ENCODE peak calls at places on chromosomes 12 and 14, in ten cellular contexts. One of them, this sample, is unnamed.

GRCh38 chr14:81170104-81170828 is 50.5 kb downstream of the GTF2A1 start:
- DNase-seq in NCI-H1092: peak; percentile 84
- DNase-seq in cardiac fibroblast: peak; percentile 91
- DNase-seq in stimulated activated CD8-positive, alpha-beta memory T cell treated with anti-CD3 and anti-CD28 coated beads, Interleukin-4, amount 100 ng/mL, for 1 hour: peak; percentile 75
- DNase-seq in NCI-H1417: peak; percentile 97
- DNase-seq in cardiac muscle cell: peak; percentile 91
- DNase-seq in fibroblast of lung: peak; percentile 89
- DNase-seq in activated T-helper 1 cell treated with Interleukin-2 at 50 U/mL for 16 hours: peak; percentile 78
- DNase-seq in bronchial epithelial cell: peak; percentile 80
- DNase-seq in ovary: peak; percentile 91
- DNase-seq in this sample: peak; percentile 74

GRCh38 chr14:70981005-70981952 is 74.0 kb downstream of the PCNX1 start:
- DNase-seq in NCI-H1092: no peak
- DNase-seq in cardiac fibroblast: peak; percentile 52
- DNase-seq in stimulated activated CD8-positive, alpha-beta memory T cell treated with anti-CD3 and anti-CD28 coated beads, Interleukin-4, amount 100 ng/mL, for 1 hour: no peak
- DNase-seq in NCI-H1417: no peak
- DNase-seq in cardiac muscle cell: no peak
- DNase-seq in fibroblast of lung: peak; percentile 11
- DNase-seq in activated T-helper 1 cell treated with Interleukin-2 at 50 U/mL for 16 hours: no peak
- DNase-seq in bronchial epithelial cell: peak; percentile 18
- DNase-seq in ovary: no peak
- DNase-seq in this sample: no peak

GRCh38 chr14:93027810-93028723 is 87.7 kb downstream of the ITPK1 start:
- DNase-seq in NCI-H1092: no peak
- DNase-seq in cardiac fibroblast: no peak
- DNase-seq in stimulated activated CD8-positive, alpha-beta memory T cell treated with anti-CD3 and anti-CD28 coated beads, Interleukin-4, amount 100 ng/mL, for 1 hour: no peak
- DNase-seq in NCI-H1417: no peak
- DNase-seq in cardiac muscle cell: no peak
- DNase-seq in fibroblast of lung: no peak
- DNase-seq in activated T-helper 1 cell treated with Interleukin-2 at 50 U/mL for 16 hours: no peak
- DNase-seq in bronchial epithelial cell: no peak
- DNase-seq in ovary: no peak
- DNase-seq in this sample: no peak

GRCh38 chr12:26246483-26247164 is 51.3 kb downstream of the SSPN start:
- DNase-seq in NCI-H1092: no peak
- DNase-seq in cardiac fibroblast: no peak
- DNase-seq in stimulated activated CD8-positive, alpha-beta memory T cell treated with anti-CD3 and anti-CD28 coated beads, Interleukin-4, amount 100 ng/mL, for 1 hour: no peak
- DNase-seq in NCI-H1417: no peak
- DNase-seq in cardiac muscle cell: no peak
- DNase-seq in fibroblast of lung: no peak
- DNase-seq in activated T-helper 1 cell treated with Interleukin-2 at 50 U/mL for 16 hours: no peak
- DNase-seq in bronchial epithelial cell: peak; percentile 91
- DNase-seq in ovary: no peak
- DNase-seq in this sample: no peak

GRCh38 chr12:113070117-113070906 is 13.8 kb downstream of the DTX1 start:
- DNase-seq in NCI-H1092: no peak
- DNase-seq in cardiac fibroblast: no peak
- DNase-seq in stimulated activated CD8-positive, alpha-beta memory T cell treated with anti-CD3 and anti-CD28 coated beads, Interleukin-4, amount 100 ng/mL, for 1 hour: no peak
- DNase-seq in NCI-H1417: no peak
- DNase-seq in cardiac muscle cell: no peak
- DNase-seq in fibroblast of lung: no peak
- DNase-seq in activated T-helper 1 cell treated with Interleukin-2 at 50 U/mL for 16 hours: no peak
- DNase-seq in bronchial epithelial cell: no peak
- DNase-seq in ovary: no peak
- DNase-seq in this sample: no peak

GRCh38 chr12:46406352-46407027 is 33.9 kb upstream of the SLC38A2 start:
- DNase-seq in NCI-H1092: no peak
- DNase-seq in cardiac fibroblast: peak; percentile 53
- DNase-seq in stimulated activated CD8-positive, alpha-beta memory T cell treated with anti-CD3 and anti-CD28 coated beads, Interleukin-4, amount 100 ng/mL, for 1 hour: no peak
- DNase-seq in NCI-H1417: no peak
- DNase-seq in cardiac muscle cell: no peak
- DNase-seq in fibroblast of lung: no peak
- DNase-seq in activated T-helper 1 cell treated with Interleukin-2 at 50 U/mL for 16 hours: no peak
- DNase-seq in bronchial epithelial cell: no peak
- DNase-seq in ovary: no peak
- DNase-seq in this sample: no peak

GRCh38 chr14:103593577-103593976 is 30.8 kb downstream of the COA8 start:
- DNase-seq in NCI-H1092: no peak
- DNase-seq in cardiac fibroblast: no peak
- DNase-seq in stimulated activated CD8-positive, alpha-beta memory T cell treated with anti-CD3 and anti-CD28 coated beads, Interleukin-4, amount 100 ng/mL, for 1 hour: no peak
- DNase-seq in NCI-H1417: no peak
- DNase-seq in cardiac muscle cell: no peak
- DNase-seq in fibroblast of lung: no peak
- DNase-seq in activated T-helper 1 cell treated with Interleukin-2 at 50 U/mL for 16 hours: no peak
- DNase-seq in bronchial epithelial cell: no peak
- DNase-seq in ovary: no peak
- DNase-seq in this sample: no peak

GRCh38 chr12:104163631-104164030 is 25.6 kb upstream of the NFYB start:
- DNase-seq in NCI-H1092: no peak
- DNase-seq in cardiac fibroblast: no peak
- DNase-seq in stimulated activated CD8-positive, alpha-beta memory T cell treated with anti-CD3 and anti-CD28 coated beads, Interleukin-4, amount 100 ng/mL, for 1 hour: no peak
- DNase-seq in NCI-H1417: no peak
- DNase-seq in cardiac muscle cell: no peak
- DNase-seq in fibroblast of lung: no peak
- DNase-seq in activated T-helper 1 cell treated with Interleukin-2 at 50 U/mL for 16 hours: no peak
- DNase-seq in bronchial epithelial cell: no peak
- DNase-seq in ovary: no peak
- DNase-seq in this sample: no peak

GRCh38 chr12:25436206-25436912 is 116.7 kb downstream of the LMNTD1 start:
- DNase-seq in NCI-H1092: peak; percentile 2
- DNase-seq in cardiac fibroblast: peak; percentile 92
- DNase-seq in stimulated activated CD8-positive, alpha-beta memory T cell treated with anti-CD3 and anti-CD28 coated beads, Interleukin-4, amount 100 ng/mL, for 1 hour: no peak
- DNase-seq in NCI-H1417: peak; percentile 31
- DNase-seq in cardiac muscle cell: peak; percentile 68
- DNase-seq in fibroblast of lung: peak; percentile 93
- DNase-seq in activated T-helper 1 cell treated with Interleukin-2 at 50 U/mL for 16 hours: no peak
- DNase-seq in bronchial epithelial cell: peak; percentile 66
- DNase-seq in ovary: peak; percentile 26
- DNase-seq in this sample: peak; percentile 25

GRCh38 chr12:28550757-28551381 is 360.6 kb downstream of the CCDC91 start:
- DNase-seq in NCI-H1092: no peak
- DNase-seq in cardiac fibroblast: peak; percentile 82
- DNase-seq in stimulated activated CD8-positive, alpha-beta memory T cell treated with anti-CD3 and anti-CD28 coated beads, Interleukin-4, amount 100 ng/mL, for 1 hour: no peak
- DNase-seq in NCI-H1417: no peak
- DNase-seq in cardiac muscle cell: no peak
- DNase-seq in fibroblast of lung: peak; percentile 73
- DNase-seq in activated T-helper 1 cell treated with Interleukin-2 at 50 U/mL for 16 hours: no peak
- DNase-seq in bronchial epithelial cell: peak; percentile 84
- DNase-seq in ovary: no peak
- DNase-seq in this sample: no peak

GRCh38 chr14:76920572-76921175 is 94.5 kb downstream of the LRRC74A start:
- DNase-seq in NCI-H1092: peak; percentile 94
- DNase-seq in cardiac fibroblast: peak; percentile 26
- DNase-seq in stimulated activated CD8-positive, alpha-beta memory T cell treated with anti-CD3 and anti-CD28 coated beads, Interleukin-4, amount 100 ng/mL, for 1 hour: no peak
- DNase-seq in NCI-H1417: peak; percentile 93
- DNase-seq in cardiac muscle cell: no peak
- DNase-seq in fibroblast of lung: no peak
- DNase-seq in activated T-helper 1 cell treated with Interleukin-2 at 50 U/mL for 16 hours: no peak
- DNase-seq in bronchial epithelial cell: no peak
- DNase-seq in ovary: no peak
- DNase-seq in this sample: no peak

GRCh38 chr12:70692681-70693288 is 55.6 kb upstream of the PTPRB start:
- DNase-seq in NCI-H1092: no peak
- DNase-seq in cardiac fibroblast: peak; percentile 64
- DNase-seq in stimulated activated CD8-positive, alpha-beta memory T cell treated with anti-CD3 and anti-CD28 coated beads, Interleukin-4, amount 100 ng/mL, for 1 hour: no peak
- DNase-seq in NCI-H1417: no peak
- DNase-seq in cardiac muscle cell: peak; percentile 6
- DNase-seq in fibroblast of lung: peak; percentile 27
- DNase-seq in activated T-helper 1 cell treated with Interleukin-2 at 50 U/mL for 16 hours: no peak
- DNase-seq in bronchial epithelial cell: peak; percentile 15
- DNase-seq in ovary: no peak
- DNase-seq in this sample: no peak

GRCh38 chr12:26748741-26749431 is 84.1 kb downstream of the ITPR2 start:
- DNase-seq in NCI-H1092: no peak
- DNase-seq in cardiac fibroblast: peak; percentile 47
- DNase-seq in stimulated activated CD8-positive, alpha-beta memory T cell treated with anti-CD3 and anti-CD28 coated beads, Interleukin-4, amount 100 ng/mL, for 1 hour: no peak
- DNase-seq in NCI-H1417: no peak
- DNase-seq in cardiac muscle cell: no peak
- DNase-seq in fibroblast of lung: peak; percentile 60
- DNase-seq in activated T-helper 1 cell treated with Interleukin-2 at 50 U/mL for 16 hours: no peak
- DNase-seq in bronchial epithelial cell: peak; percentile 90
- DNase-seq in ovary: no peak
- DNase-seq in this sample: no peak

GRCh38 chr14:75539562-75540478 is 17.6 kb downstream of the BATF start:
- DNase-seq in NCI-H1092: no peak
- DNase-seq in cardiac fibroblast: no peak
- DNase-seq in stimulated activated CD8-positive, alpha-beta memory T cell treated with anti-CD3 and anti-CD28 coated beads, Interleukin-4, amount 100 ng/mL, for 1 hour: no peak
- DNase-seq in NCI-H1417: no peak
- DNase-seq in cardiac muscle cell: no peak
- DNase-seq in fibroblast of lung: no peak
- DNase-seq in activated T-helper 1 cell treated with Interleukin-2 at 50 U/mL for 16 hours: peak; percentile 22
- DNase-seq in bronchial epithelial cell: no peak
- DNase-seq in ovary: no peak
- DNase-seq in this sample: no peak

GRCh38 chr12:119870462-119870861 is 6.7 kb downstream of the CIT start:
- DNase-seq in NCI-H1092: no peak
- DNase-seq in cardiac fibroblast: peak; percentile 47
- DNase-seq in stimulated activated CD8-positive, alpha-beta memory T cell treated with anti-CD3 and anti-CD28 coated beads, Interleukin-4, amount 100 ng/mL, for 1 hour: no peak
- DNase-seq in NCI-H1417: no peak
- DNase-seq in cardiac muscle cell: no peak
- DNase-seq in fibroblast of lung: peak; percentile 69
- DNase-seq in activated T-helper 1 cell treated with Interleukin-2 at 50 U/mL for 16 hours: no peak
- DNase-seq in bronchial epithelial cell: no peak
- DNase-seq in ovary: no peak
- DNase-seq in this sample: no peak

GRCh38 chr14:50941151-50941550 is 3.1 kb downstream of the PYGL start:
- DNase-seq in NCI-H1092: no peak
- DNase-seq in cardiac fibroblast: no peak
- DNase-seq in stimulated activated CD8-positive, alpha-beta memory T cell treated with anti-CD3 and anti-CD28 coated beads, Interleukin-4, amount 100 ng/mL, for 1 hour: no peak
- DNase-seq in NCI-H1417: no peak
- DNase-seq in cardiac muscle cell: no peak
- DNase-seq in fibroblast of lung: no peak
- DNase-seq in activated T-helper 1 cell treated with Interleukin-2 at 50 U/mL for 16 hours: no peak
- DNase-seq in bronchial epithelial cell: no peak
- DNase-seq in ovary: no peak
- DNase-seq in this sample: no peak

GRCh38 chr12:123578243-123578642 is 6.1 kb upstream of the TMED2 start:
- DNase-seq in NCI-H1092: no peak
- DNase-seq in cardiac fibroblast: no peak
- DNase-seq in stimulated activated CD8-positive, alpha-beta memory T cell treated with anti-CD3 and anti-CD28 coated beads, Interleukin-4, amount 100 ng/mL, for 1 hour: no peak
- DNase-seq in NCI-H1417: no peak
- DNase-seq in cardiac muscle cell: no peak
- DNase-seq in fibroblast of lung: no peak
- DNase-seq in activated T-helper 1 cell treated with Interleukin-2 at 50 U/mL for 16 hours: no peak
- DNase-seq in bronchial epithelial cell: no peak
- DNase-seq in ovary: no peak
- DNase-seq in this sample: no peak

GRCh38 chr12:69501154-69501895 is 31.1 kb downstream of the FRS2 start:
- DNase-seq in NCI-H1092: no peak
- DNase-seq in cardiac fibroblast: peak; percentile 63
- DNase-seq in stimulated activated CD8-positive, alpha-beta memory T cell treated with anti-CD3 and anti-CD28 coated beads, Interleukin-4, amount 100 ng/mL, for 1 hour: no peak
- DNase-seq in NCI-H1417: no peak
- DNase-seq in cardiac muscle cell: no peak
- DNase-seq in fibroblast of lung: no peak
- DNase-seq in activated T-helper 1 cell treated with Interleukin-2 at 50 U/mL for 16 hours: no peak
- DNase-seq in bronchial epithelial cell: no peak
- DNase-seq in ovary: no peak
- DNase-seq in this sample: no peak

GRCh38 chr12:7709969-7710368 is 1.3 kb upstream of the DPPA3 start:
- DNase-seq in NCI-H1092: no peak
- DNase-seq in cardiac fibroblast: no peak
- DNase-seq in stimulated activated CD8-positive, alpha-beta memory T cell treated with anti-CD3 and anti-CD28 coated beads, Interleukin-4, amount 100 ng/mL, for 1 hour: no peak
- DNase-seq in NCI-H1417: no peak
- DNase-seq in cardiac muscle cell: peak; percentile 41
- DNase-seq in fibroblast of lung: no peak
- DNase-seq in activated T-helper 1 cell treated with Interleukin-2 at 50 U/mL for 16 hours: no peak
- DNase-seq in bronchial epithelial cell: no peak
- DNase-seq in ovary: no peak
- DNase-seq in this sample: no peak

GRCh38 chr12:12267801-12268200 is 957 bp upstream of the LRP6 start:
- DNase-seq in NCI-H1092: no peak
- DNase-seq in cardiac fibroblast: no peak
- DNase-seq in stimulated activated CD8-positive, alpha-beta memory T cell treated with anti-CD3 and anti-CD28 coated beads, Interleukin-4, amount 100 ng/mL, for 1 hour: no peak
- DNase-seq in NCI-H1417: peak; percentile 73
- DNase-seq in cardiac muscle cell: no peak
- DNase-seq in fibroblast of lung: no peak
- DNase-seq in activated T-helper 1 cell treated with Interleukin-2 at 50 U/mL for 16 hours: no peak
- DNase-seq in bronchial epithelial cell: no peak
- DNase-seq in ovary: no peak
- DNase-seq in this sample: no peak

GRCh38 chr14:38291681-38292459 is 36.0 kb upstream of the CLEC14A start:
- DNase-seq in NCI-H1092: no peak
- DNase-seq in cardiac fibroblast: peak; percentile 49
- DNase-seq in stimulated activated CD8-positive, alpha-beta memory T cell treated with anti-CD3 and anti-CD28 coated beads, Interleukin-4, amount 100 ng/mL, for 1 hour: no peak
- DNase-seq in NCI-H1417: no peak
- DNase-seq in cardiac muscle cell: no peak
- DNase-seq in fibroblast of lung: no peak
- DNase-seq in activated T-helper 1 cell treated with Interleukin-2 at 50 U/mL for 16 hours: no peak
- DNase-seq in bronchial epithelial cell: peak; percentile 8
- DNase-seq in ovary: no peak
- DNase-seq in this sample: no peak

GRCh38 chr14:91125271-91125661 is 11.4 kb downstream of the DGLUCY start:
- DNase-seq in NCI-H1092: no peak
- DNase-seq in cardiac fibroblast: no peak
- DNase-seq in stimulated activated CD8-positive, alpha-beta memory T cell treated with anti-CD3 and anti-CD28 coated beads, Interleukin-4, amount 100 ng/mL, for 1 hour: no peak
- DNase-seq in NCI-H1417: no peak
- DNase-seq in cardiac muscle cell: no peak
- DNase-seq in fibroblast of lung: no peak
- DNase-seq in activated T-helper 1 cell treated with Interleukin-2 at 50 U/mL for 16 hours: no peak
- DNase-seq in bronchial epithelial cell: no peak
- DNase-seq in ovary: no peak
- DNase-seq in this sample: no peak

GRCh38 chr12:58877243-58877743 is 43.0 kb downstream of the LRIG3 start:
- DNase-seq in NCI-H1092: peak; percentile 25
- DNase-seq in cardiac fibroblast: peak; percentile 95
- DNase-seq in stimulated activated CD8-positive, alpha-beta memory T cell treated with anti-CD3 and anti-CD28 coated beads, Interleukin-4, amount 100 ng/mL, for 1 hour: no peak
- DNase-seq in NCI-H1417: peak; percentile 49
- DNase-seq in cardiac muscle cell: no peak
- DNase-seq in fibroblast of lung: peak; percentile 91
- DNase-seq in activated T-helper 1 cell treated with Interleukin-2 at 50 U/mL for 16 hours: no peak
- DNase-seq in bronchial epithelial cell: peak; percentile 100
- DNase-seq in ovary: no peak
- DNase-seq in this sample: no peak

GRCh38 chr12:69988601-69989194 is 163.7 kb downstream of the MYRFL start:
- DNase-seq in NCI-H1092: no peak
- DNase-seq in cardiac fibroblast: peak; percentile 77
- DNase-seq in stimulated activated CD8-positive, alpha-beta memory T cell treated with anti-CD3 and anti-CD28 coated beads, Interleukin-4, amount 100 ng/mL, for 1 hour: no peak
- DNase-seq in NCI-H1417: no peak
- DNase-seq in cardiac muscle cell: no peak
- DNase-seq in fibroblast of lung: peak; percentile 25
- DNase-seq in activated T-helper 1 cell treated with Interleukin-2 at 50 U/mL for 16 hours: no peak
- DNase-seq in bronchial epithelial cell: peak; percentile 49
- DNase-seq in ovary: no peak
- DNase-seq in this sample: no peak

GRCh38 chr12:46271846-46272245 is 3.0 kb upstream of the SLC38A1 start:
- DNase-seq in NCI-H1092: no peak
- DNase-seq in cardiac fibroblast: no peak
- DNase-seq in stimulated activated CD8-positive, alpha-beta memory T cell treated with anti-CD3 and anti-CD28 coated beads, Interleukin-4, amount 100 ng/mL, for 1 hour: no peak
- DNase-seq in NCI-H1417: no peak
- DNase-seq in cardiac muscle cell: no peak
- DNase-seq in fibroblast of lung: no peak
- DNase-seq in activated T-helper 1 cell treated with Interleukin-2 at 50 U/mL for 16 hours: no peak
- DNase-seq in bronchial epithelial cell: no peak
- DNase-seq in ovary: no peak
- DNase-seq in this sample: no peak

GRCh38 chr12:53543539-53543938 is 36.3 kb upstream of the NPFF start:
- DNase-seq in NCI-H1092: peak; percentile 10
- DNase-seq in cardiac fibroblast: peak; percentile 85
- DNase-seq in stimulated activated CD8-positive, alpha-beta memory T cell treated with anti-CD3 and anti-CD28 coated beads, Interleukin-4, amount 100 ng/mL, for 1 hour: no peak
- DNase-seq in NCI-H1417: peak; percentile 55
- DNase-seq in cardiac muscle cell: peak; percentile 70
- DNase-seq in fibroblast of lung: peak; percentile 81
- DNase-seq in activated T-helper 1 cell treated with Interleukin-2 at 50 U/mL for 16 hours: peak; percentile 1
- DNase-seq in bronchial epithelial cell: peak; percentile 64
- DNase-seq in ovary: peak; percentile 61
- DNase-seq in this sample: peak; percentile 19

GRCh38 chr14:24887623-24888304 is 162.2 kb downstream of the STXBP6 start:
- DNase-seq in NCI-H1092: no peak
- DNase-seq in cardiac fibroblast: no peak
- DNase-seq in stimulated activated CD8-positive, alpha-beta memory T cell treated with anti-CD3 and anti-CD28 coated beads, Interleukin-4, amount 100 ng/mL, for 1 hour: no peak
- DNase-seq in NCI-H1417: no peak
- DNase-seq in cardiac muscle cell: no peak
- DNase-seq in fibroblast of lung: no peak
- DNase-seq in activated T-helper 1 cell treated with Interleukin-2 at 50 U/mL for 16 hours: no peak
- DNase-seq in bronchial epithelial cell: no peak
- DNase-seq in ovary: no peak
- DNase-seq in this sample: no peak

GRCh38 chr14:21091784-21092146 is 6.7 kb downstream of the ZNF219 start:
- DNase-seq in NCI-H1092: no peak
- DNase-seq in cardiac fibroblast: no peak
- DNase-seq in stimulated activated CD8-positive, alpha-beta memory T cell treated with anti-CD3 and anti-CD28 coated beads, Interleukin-4, amount 100 ng/mL, for 1 hour: no peak
- DNase-seq in NCI-H1417: no peak
- DNase-seq in cardiac muscle cell: no peak
- DNase-seq in fibroblast of lung: no peak
- DNase-seq in activated T-helper 1 cell treated with Interleukin-2 at 50 U/mL for 16 hours: no peak
- DNase-seq in bronchial epithelial cell: no peak
- DNase-seq in ovary: no peak
- DNase-seq in this sample: no peak

This sample was measured in neural crest cell.